ENCODE peak calls at places on chromosomes 12 and 14, in four cellular contexts. F is WTC11, B is HCT116, U is HepG2. Y is an unnamed sample.

GRCh38 chr14:63624203-63624602 is 17.5 kb downstream of the WDR89 start:
- DNase-seq in F (no peak), B (no peak), U (no peak), Y (no peak)

GRCh38 chr12:56061982-56062381 is 18.0 kb upstream of the ERBB3 start:
- DNase-seq in U (no peak), F (no peak), B (no peak), Y (no peak)

GRCh38 chr12:4156317-4156716 is 117.2 kb upstream of the CCND2 start:
- DNase-seq in F (no peak), B (no peak), U (no peak), Y (no peak)

GRCh38 chr12:93214523-93215289 is 163.0 kb upstream of the NUDT4 start:
- DNase-seq in U (no peak), B (no peak), F (no peak), Y (no peak)

GRCh38 chr14:25150401-25150800 is 100.5 kb upstream of the STXBP6 start:
- DNase-seq in F (no peak), B (no peak), U (no peak), Y (no peak)

GRCh38 chr12:112916270-112916669 is 9.5 kb downstream of the OAS1 start:
- DNase-seq in F (no peak), B (no peak), U (no peak), Y (no peak)

GRCh38 chr14:51201890-51202289 is 38.2 kb upstream of the TMX1 start:
- DNase-seq in B (no peak), U (no peak), F (no peak), Y (peak; percentile 23)

GRCh38 chr12:99670635-99671034 is 23.1 kb downstream of the GARIN6 start:
- DNase-seq in U (no peak), B (no peak), F (no peak), Y (no peak)

GRCh38 chr14:105155681-105156413 is 12.7 kb downstream of the JAG2 start:
- DNase-seq in F (no peak), B (no peak), U (no peak), Y (no peak)

GRCh38 chr12:14614704-14615121 is 47.0 kb upstream of the PLBD1 start:
- DNase-seq in F (no peak), B (no peak), U (no peak), Y (peak; percentile 87)

GRCh38 chr12:79881351-79881750 is 53.5 kb downstream of the PPP1R12A start:
- DNase-seq in U (no peak), F (no peak), B (no peak), Y (no peak)

GRCh38 chr14:21768116-21768874 is 94.7 kb upstream of the OR4E1 start:
- DNase-seq in U (peak; percentile 42), B (peak; percentile 32), F (no peak), Y (peak; percentile 5)

GRCh38 chr12:12788675-12789368 is 3.4 kb downstream of the APOLD1 start:
- DNase-seq in B (peak; percentile 78), U (peak; percentile 74), F (peak; percentile 54), Y (no peak)

GRCh38 chr14:89630096-89630829 is 213.2 kb upstream of the FOXN3 start:
- DNase-seq in B (no peak), U (no peak), F (no peak), Y (no peak)

GRCh38 chr14:94164685-94165431 is 9.3 kb upstream of the PPP4R4 start:
- DNase-seq in U (no peak), F (peak; percentile 34), B (no peak), Y (no peak)

GRCh38 chr12:121536058-121536928 is 44.5 kb downstream of the KDM2B start:
- DNase-seq in F (peak; percentile 88), U (no peak), B (no peak), Y (no peak)

GRCh38 chr12:5619628-5620027 is 187.7 kb downstream of the NTF3 start:
- DNase-seq in B (no peak), F (no peak), U (no peak), Y (no peak)

GRCh38 chr12:57126561-57126960 is 1.7 kb upstream of the LRP1 start:
- DNase-seq in B (no peak), F (no peak), U (no peak), Y (no peak)

GRCh38 chr12:57126061-57126460 is 2.2 kb upstream of the LRP1 start:
- DNase-seq in U (no peak), B (no peak), F (no peak), Y (no peak)

GRCh38 chr12:57127710-57128518 is at the start of gene LRP1:
- DNase-seq in B (peak; percentile 67), U (peak; percentile 76), F (peak; percentile 78), Y (no peak)

GRCh38 chr12:57128519-57129247 is 400 bp downstream of the LRP1 start:
- DNase-seq in B (no peak), U (no peak), F (peak; percentile 65), Y (no peak)

GRCh38 chr12:57127101-57127709 is 1.1 kb upstream of the LRP1 start:
- DNase-seq in U (peak; percentile 84), B (peak; percentile 68), F (peak; percentile 76), Y (no peak)
- TF ChIP-seq ATF3 in U (no peak), B (no peak), F (no peak), Y (no peak)

GRCh38 chr12:49792181-49792970 is 35.8 kb downstream of the NCKAP5L start:
- DNase-seq in B (no peak), F (no peak), U (no peak), Y (no peak)

GRCh38 chr12:49792976-49793580 is 35.1 kb downstream of the NCKAP5L start:
- DNase-seq in B (no peak), F (no peak), U (no peak), Y (no peak)

GRCh38 chr12:49794021-49794420 is 34.2 kb downstream of the NCKAP5L start:
- DNase-seq in U (no peak), F (no peak), B (no peak), Y (no peak)

GRCh38 chr12:49794811-49795653 is 33.2 kb downstream of the NCKAP5L start:
- DNase-seq in B (no peak), F (no peak), U (no peak), Y (no peak)

GRCh38 chr12:49793620-49794019 is 34.6 kb downstream of the NCKAP5L start:
- DNase-seq in B (no peak), F (no peak), U (no peak), Y (no peak)
- TF ChIP-seq ATF3 in B (no peak), F (no peak), U (no peak), Y (no peak)

DNA sequence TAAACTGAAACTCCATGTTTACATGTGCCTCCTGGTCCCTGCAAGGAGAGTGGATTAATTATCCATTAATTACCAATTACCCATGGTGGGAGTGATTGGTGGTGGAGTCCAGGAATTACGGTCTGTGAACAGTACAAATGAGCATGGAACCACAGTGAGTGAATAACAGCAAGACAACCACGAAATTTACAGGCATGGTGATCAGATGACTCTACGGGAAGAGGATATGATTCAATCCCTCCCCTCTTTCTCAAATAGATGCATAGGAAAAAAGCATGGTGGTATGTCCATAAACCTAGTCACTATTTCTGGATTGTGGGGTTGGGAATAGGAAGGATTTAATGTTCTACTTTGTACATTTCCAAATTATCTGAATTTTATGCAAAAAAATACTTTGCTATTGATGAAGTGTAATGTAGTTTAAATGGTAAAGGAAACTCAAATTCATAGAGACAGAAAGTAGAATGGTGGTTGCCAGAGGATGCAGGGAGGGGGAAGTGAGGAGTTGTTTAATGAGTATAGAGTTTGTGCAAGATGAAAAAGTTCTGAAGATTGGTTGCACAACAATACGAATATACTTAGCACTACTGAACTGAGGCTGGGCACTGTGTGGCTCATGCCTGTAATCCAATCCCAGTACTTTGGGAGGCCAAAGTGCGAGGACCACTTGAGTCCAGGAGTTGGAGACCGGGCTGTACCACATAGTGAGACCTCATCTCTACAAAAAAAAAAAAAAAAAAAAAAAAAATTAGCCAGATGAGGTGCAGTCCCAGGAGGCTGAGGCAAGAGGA is 41.2 kb upstream of the C12orf75 start:
- DNase-seq in F (no peak), B (no peak), U (peak; percentile 21), Y (no peak)
- TF ChIP-seq ATF3 in F (no peak), B (no peak), U (no peak), Y (no peak)

GRCh38 chr12:124694250-124694649 is 126.8 kb upstream of the NCOR2 start:
- DNase-seq in U (no peak), B (no peak), F (no peak), Y (no peak)
- TF ChIP-seq ATF3 in U (no peak), B (no peak), F (no peak), Y (no peak)

GRCh38 chr14:38578278-38578681 is 322.4 kb upstream of the CLEC14A start:
- DNase-seq in F (peak; percentile 10), B (no peak), U (no peak), Y (no peak)
- TF ChIP-seq ATF3 in F (no peak), B (no peak), U (no peak), Y (no peak)

DNA sequence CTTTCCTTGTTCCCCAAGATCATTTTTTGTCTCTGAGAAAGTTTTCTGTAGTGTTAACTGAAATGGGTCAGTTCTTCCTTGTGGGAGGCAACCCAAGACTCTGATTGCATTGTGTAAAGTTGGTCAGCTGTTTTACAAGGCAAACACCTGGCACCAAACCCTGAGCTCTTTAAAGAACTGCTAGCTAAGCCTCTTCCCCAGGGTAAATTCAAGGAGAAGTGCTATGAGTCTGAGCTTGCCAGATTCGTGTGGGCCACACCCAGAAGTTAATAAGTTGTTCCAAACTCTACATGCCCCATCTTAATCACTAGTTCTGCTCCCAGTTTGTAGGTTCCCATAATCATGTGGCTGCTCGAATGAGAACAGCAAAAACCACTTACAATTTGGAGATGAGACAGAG is 214.5 kb downstream of the BTG1 start:
- DNase-seq in U (no peak), B (no peak), F (no peak), Y (no peak)
- TF ChIP-seq ATF3 in U (no peak), B (no peak), F (no peak), Y (no peak)

GRCh38 chr12:75722714-75723200 is 211.3 kb upstream of the KRR1 start:
- DNase-seq in F (no peak), B (peak; percentile 77), U (peak; percentile 67), Y (peak; percentile 28)
- TF ChIP-seq ATF3 in F (no peak), B (no peak), U (peak; percentile 86), Y (no peak)

DNA sequence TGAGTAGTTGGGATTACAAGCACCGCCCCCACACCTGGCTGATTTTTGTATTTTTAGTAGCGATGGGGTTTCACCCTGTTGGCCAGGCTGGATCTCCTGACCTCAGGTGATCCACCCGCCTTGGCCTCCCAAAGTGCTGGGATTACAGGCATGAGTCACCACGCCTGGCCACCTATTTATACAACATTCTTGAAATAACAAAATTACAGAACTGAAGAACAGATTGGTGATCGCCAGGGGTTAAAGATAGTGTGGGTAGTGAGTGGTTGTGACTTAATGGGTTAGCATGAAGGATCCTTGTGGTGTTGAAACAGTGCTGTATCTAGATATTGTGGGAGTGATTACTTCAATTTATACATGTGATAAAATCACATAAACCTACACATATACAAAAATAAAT is 7.4 kb downstream of the GLIPR1L1 start:
- DNase-seq in U (no peak), F (no peak), B (peak; percentile 48), Y (no peak)
- TF ChIP-seq ATF3 in U (no peak), F (no peak), B (no peak), Y (no peak)

Y was measured in GM12878.